ENCODE peak calls at places on chromosomes 3 and 15, in nine cellular contexts. One of them, this sample, is unnamed.

GRCh38 chr15:71916834-71917233 is 106.5 kb downstream of the NR2E3 start:
- DNase-seq in tibial artery: no peak
- DNase-seq in esophagus squamous epithelium: no peak
- DNase-seq in dorsolateral prefrontal cortex: no peak
- DNase-seq in GM23248: no peak
- DNase-seq in neural progenitor cell: no peak
- DNase-seq in CD8-positive, alpha-beta T cell: no peak
- DNase-seq in body of pancreas: no peak
- DNase-seq in Panc1: no peak
- DNase-seq in this sample: peak; percentile 18

GRCh38 chr3:64890466-64890865 is 202.7 kb upstream of the ADAMTS9 start:
- DNase-seq in GM23248: no peak
- DNase-seq in dorsolateral prefrontal cortex: no peak
- DNase-seq in CD8-positive, alpha-beta T cell: no peak
- DNase-seq in Panc1: no peak
- DNase-seq in neural progenitor cell: no peak
- DNase-seq in body of pancreas: no peak
- DNase-seq in esophagus squamous epithelium: no peak
- DNase-seq in tibial artery: no peak
- DNase-seq in this sample: no peak

GRCh38 chr3:58628823-58629562 is 37.6 kb downstream of the FAM3D start:
- DNase-seq in dorsolateral prefrontal cortex: no peak
- DNase-seq in body of pancreas: peak; percentile 42
- DNase-seq in esophagus squamous epithelium: no peak
- DNase-seq in tibial artery: no peak
- DNase-seq in CD8-positive, alpha-beta T cell: no peak
- DNase-seq in GM23248: peak; percentile 97
- DNase-seq in Panc1: no peak
- DNase-seq in neural progenitor cell: no peak
- DNase-seq in this sample: peak; percentile 52

GRCh38 chr15:49309889-49310288 is 113.2 kb upstream of the FGF7 start:
- DNase-seq in esophagus squamous epithelium: no peak
- DNase-seq in dorsolateral prefrontal cortex: no peak
- DNase-seq in body of pancreas: no peak
- DNase-seq in Panc1: no peak
- DNase-seq in tibial artery: no peak
- DNase-seq in neural progenitor cell: no peak
- DNase-seq in CD8-positive, alpha-beta T cell: no peak
- DNase-seq in GM23248: no peak
- DNase-seq in this sample: no peak

GRCh38 chr15:96325579-96326331 is 4.7 kb upstream of the NR2F2 start:
- DNase-seq in CD8-positive, alpha-beta T cell: no peak
- DNase-seq in neural progenitor cell: peak; percentile 60
- DNase-seq in GM23248: peak; percentile 49
- DNase-seq in tibial artery: no peak
- DNase-seq in esophagus squamous epithelium: no peak
- DNase-seq in body of pancreas: no peak
- DNase-seq in dorsolateral prefrontal cortex: no peak
- DNase-seq in Panc1: no peak
- DNase-seq in this sample: no peak

GRCh38 chr3:133799794-133800585 is 5.6 kb upstream of the SRPRB start:
- DNase-seq in tibial artery: no peak
- DNase-seq in neural progenitor cell: no peak
- DNase-seq in body of pancreas: no peak
- DNase-seq in Panc1: no peak
- DNase-seq in GM23248: peak; percentile 57
- DNase-seq in esophagus squamous epithelium: no peak
- DNase-seq in dorsolateral prefrontal cortex: no peak
- DNase-seq in CD8-positive, alpha-beta T cell: no peak
- DNase-seq in this sample: no peak

GRCh38 chr15:68097029-68097428 is 42.9 kb downstream of the PIAS1 start:
- DNase-seq in dorsolateral prefrontal cortex: no peak
- DNase-seq in neural progenitor cell: no peak
- DNase-seq in CD8-positive, alpha-beta T cell: no peak
- DNase-seq in GM23248: peak; percentile 20
- DNase-seq in body of pancreas: no peak
- DNase-seq in esophagus squamous epithelium: no peak
- DNase-seq in Panc1: no peak
- DNase-seq in tibial artery: no peak
- DNase-seq in this sample: no peak

GRCh38 chr3:24521306-24522154 is 26.9 kb upstream of the THRB start:
- DNase-seq in CD8-positive, alpha-beta T cell: no peak
- DNase-seq in neural progenitor cell: peak; percentile 72
- DNase-seq in tibial artery: peak; percentile 80
- DNase-seq in Panc1: no peak
- DNase-seq in esophagus squamous epithelium: no peak
- DNase-seq in GM23248: peak; percentile 80
- DNase-seq in body of pancreas: peak; percentile 76
- DNase-seq in dorsolateral prefrontal cortex: peak; percentile 30
- DNase-seq in this sample: no peak

GRCh38 chr15:55937040-55937439 is 56.4 kb downstream of the NEDD4 start:
- DNase-seq in tibial artery: no peak
- DNase-seq in Panc1: no peak
- DNase-seq in body of pancreas: no peak
- DNase-seq in CD8-positive, alpha-beta T cell: no peak
- DNase-seq in GM23248: no peak
- DNase-seq in neural progenitor cell: no peak
- DNase-seq in esophagus squamous epithelium: no peak
- DNase-seq in dorsolateral prefrontal cortex: no peak
- DNase-seq in this sample: no peak

GRCh38 chr3:126508539-126508938 is 9.0 kb downstream of the UROC1 start:
- DNase-seq in esophagus squamous epithelium: no peak
- DNase-seq in dorsolateral prefrontal cortex: no peak
- DNase-seq in Panc1: no peak
- DNase-seq in GM23248: peak; percentile 44
- DNase-seq in body of pancreas: no peak
- DNase-seq in tibial artery: no peak
- DNase-seq in neural progenitor cell: no peak
- DNase-seq in CD8-positive, alpha-beta T cell: no peak
- DNase-seq in this sample: no peak

GRCh38 chr15:91258436-91258779 is 158.4 kb downstream of the SV2B start:
- DNase-seq in esophagus squamous epithelium: no peak
- DNase-seq in tibial artery: no peak
- DNase-seq in dorsolateral prefrontal cortex: no peak
- DNase-seq in CD8-positive, alpha-beta T cell: no peak
- DNase-seq in Panc1: no peak
- DNase-seq in body of pancreas: no peak
- DNase-seq in GM23248: no peak
- DNase-seq in neural progenitor cell: no peak
- DNase-seq in this sample: no peak

DNA sequence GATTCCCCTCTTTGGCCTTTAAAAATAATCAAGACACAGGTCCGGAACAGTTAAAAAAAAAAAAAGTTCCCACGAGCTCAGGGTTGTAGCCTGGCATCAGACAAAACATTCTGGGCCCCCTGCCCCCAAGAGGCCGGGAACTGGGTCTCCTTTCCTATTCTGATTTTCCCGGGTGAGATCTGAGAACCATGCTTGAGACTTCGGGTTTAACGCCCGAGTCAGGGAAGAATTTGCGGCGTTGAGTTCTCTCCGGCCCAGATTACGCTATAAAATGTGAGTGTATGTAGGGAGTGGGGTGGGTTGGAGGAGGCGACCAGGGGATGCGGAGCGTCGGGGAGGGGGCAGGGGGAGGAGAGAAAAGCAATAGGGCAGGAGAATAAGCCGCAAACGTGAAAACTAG is 2.6 kb downstream of the ZIC1 start:
- DNase-seq in esophagus squamous epithelium: no peak
- DNase-seq in tibial artery: no peak
- DNase-seq in CD8-positive, alpha-beta T cell: no peak
- DNase-seq in Panc1: no peak
- DNase-seq in dorsolateral prefrontal cortex: no peak
- DNase-seq in body of pancreas: no peak
- DNase-seq in neural progenitor cell: peak; percentile 38
- DNase-seq in GM23248: peak; percentile 56
- DNase-seq in this sample: no peak
- H3K27ac ChIP-seq in esophagus squamous epithelium: no peak overlapping the region
- H3K27ac ChIP-seq in tibial artery: no peak overlapping the region
- H3K27ac ChIP-seq in CD8-positive, alpha-beta T cell: no peak overlapping the region
- H3K27ac ChIP-seq in Panc1: no peak overlapping the region
- H3K27ac ChIP-seq in dorsolateral prefrontal cortex: peak overlapping the region; percentile 87
- H3K27ac ChIP-seq in body of pancreas: no peak overlapping the region
- H3K27ac ChIP-seq in neural progenitor cell: no peak overlapping the region
- H3K27ac ChIP-seq in GM23248: peak overlapping the region; percentile 96
- H3K27ac ChIP-seq in this sample: no peak overlapping the region

GRCh38 chr3:185866995-185867394 is 42.2 kb upstream of the IGF2BP2 start:
- DNase-seq in CD8-positive, alpha-beta T cell: no peak
- DNase-seq in dorsolateral prefrontal cortex: no peak
- DNase-seq in tibial artery: no peak
- DNase-seq in neural progenitor cell: no peak
- DNase-seq in Panc1: no peak
- DNase-seq in GM23248: no peak
- DNase-seq in esophagus squamous epithelium: no peak
- DNase-seq in body of pancreas: no peak
- DNase-seq in this sample: no peak

GRCh38 chr3:185864767-185865166 is 39.9 kb upstream of the IGF2BP2 start:
- DNase-seq in Panc1: no peak
- DNase-seq in GM23248: no peak
- DNase-seq in tibial artery: no peak
- DNase-seq in body of pancreas: no peak
- DNase-seq in CD8-positive, alpha-beta T cell: no peak
- DNase-seq in esophagus squamous epithelium: no peak
- DNase-seq in neural progenitor cell: no peak
- DNase-seq in dorsolateral prefrontal cortex: no peak
- DNase-seq in this sample: no peak

GRCh38 chr3:185867650-185868049 is 42.8 kb upstream of the IGF2BP2 start:
- DNase-seq in dorsolateral prefrontal cortex: no peak
- DNase-seq in esophagus squamous epithelium: no peak
- DNase-seq in CD8-positive, alpha-beta T cell: no peak
- DNase-seq in GM23248: no peak
- DNase-seq in tibial artery: no peak
- DNase-seq in Panc1: no peak
- DNase-seq in neural progenitor cell: no peak
- DNase-seq in body of pancreas: no peak
- DNase-seq in this sample: no peak

GRCh38 chr3:185865277-185865676 is 40.4 kb upstream of the IGF2BP2 start:
- DNase-seq in esophagus squamous epithelium: no peak
- DNase-seq in Panc1: no peak
- DNase-seq in tibial artery: no peak
- DNase-seq in GM23248: no peak
- DNase-seq in body of pancreas: no peak
- DNase-seq in dorsolateral prefrontal cortex: no peak
- DNase-seq in neural progenitor cell: peak; percentile 53
- DNase-seq in CD8-positive, alpha-beta T cell: no peak
- DNase-seq in this sample: no peak

DNA sequence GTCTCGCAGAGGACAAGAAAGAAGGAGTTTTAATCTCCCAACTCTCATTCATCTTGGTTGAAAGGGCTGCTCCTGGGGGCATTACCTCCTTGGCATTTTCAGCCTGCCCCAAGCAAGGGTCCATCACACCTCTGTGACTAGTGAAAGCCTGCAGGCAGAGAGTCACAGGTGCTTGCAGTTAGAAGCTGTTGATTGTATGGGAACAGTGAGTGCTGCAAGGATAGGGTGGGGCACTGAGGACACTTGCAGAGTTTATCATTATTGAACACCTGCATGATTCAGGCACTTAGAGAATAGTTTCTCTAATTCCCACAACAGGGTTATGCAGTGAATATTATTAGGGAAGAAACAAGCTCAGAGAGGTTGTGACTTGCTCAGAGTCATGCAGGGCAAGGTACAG is 41.7 kb upstream of the IGF2BP2 start:
- DNase-seq in dorsolateral prefrontal cortex: no peak
- DNase-seq in esophagus squamous epithelium: no peak
- DNase-seq in tibial artery: no peak
- DNase-seq in body of pancreas: no peak
- DNase-seq in Panc1: no peak
- DNase-seq in CD8-positive, alpha-beta T cell: no peak
- DNase-seq in neural progenitor cell: no peak
- DNase-seq in GM23248: no peak
- DNase-seq in this sample: no peak
- H3K27ac ChIP-seq in dorsolateral prefrontal cortex: no peak overlapping the region
- H3K27ac ChIP-seq in esophagus squamous epithelium: no peak overlapping the region
- H3K27ac ChIP-seq in tibial artery: no peak overlapping the region
- H3K27ac ChIP-seq in body of pancreas: no peak overlapping the region
- H3K27ac ChIP-seq in Panc1: no peak overlapping the region
- H3K27ac ChIP-seq in CD8-positive, alpha-beta T cell: no peak overlapping the region
- H3K27ac ChIP-seq in neural progenitor cell: no peak overlapping the region
- H3K27ac ChIP-seq in GM23248: no peak overlapping the region
- H3K27ac ChIP-seq in this sample: no peak overlapping the region

DNA sequence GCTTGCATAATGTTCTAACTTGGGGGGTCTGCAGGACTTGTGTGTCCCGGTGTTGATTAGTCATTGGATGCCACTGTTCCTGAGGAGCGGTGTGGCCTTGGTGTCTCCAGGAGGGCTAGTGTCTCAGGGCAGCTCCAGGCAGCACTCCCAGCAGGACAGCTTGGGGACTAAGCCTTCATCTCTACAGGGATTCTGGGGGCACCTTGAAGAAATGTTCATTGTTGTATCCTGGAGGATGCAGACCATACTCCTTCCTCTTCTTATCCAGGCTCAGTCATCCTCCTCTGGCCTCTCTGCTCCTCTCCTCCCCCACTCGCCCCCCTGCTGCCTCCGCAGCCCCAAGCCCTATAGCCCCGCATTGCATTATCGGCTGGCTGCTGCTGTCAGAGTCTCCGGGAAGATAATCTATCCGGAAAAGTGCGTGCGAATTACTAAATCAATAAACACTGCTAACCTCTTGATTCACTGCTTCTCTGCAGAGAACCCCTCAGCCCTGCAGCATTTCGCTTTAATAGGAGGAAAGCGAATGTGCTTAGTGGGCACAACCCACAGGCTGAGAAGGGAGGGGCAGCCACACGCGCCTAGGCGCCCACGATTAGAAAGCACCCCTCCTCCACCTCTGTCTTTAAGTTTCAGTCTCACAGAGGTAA is 167.4 kb downstream of the ABHD5 start:
- DNase-seq in neural progenitor cell: peak; percentile 35
- DNase-seq in tibial artery: no peak
- DNase-seq in dorsolateral prefrontal cortex: no peak
- DNase-seq in GM23248: no peak
- DNase-seq in body of pancreas: no peak
- DNase-seq in esophagus squamous epithelium: no peak
- DNase-seq in Panc1: no peak
- DNase-seq in CD8-positive, alpha-beta T cell: no peak
- DNase-seq in this sample: no peak
- H3K27ac ChIP-seq in neural progenitor cell: no peak overlapping the region
- H3K27ac ChIP-seq in tibial artery: no peak overlapping the region
- H3K27ac ChIP-seq in dorsolateral prefrontal cortex: no peak overlapping the region
- H3K27ac ChIP-seq in GM23248: no peak overlapping the region
- H3K27ac ChIP-seq in body of pancreas: no peak overlapping the region
- H3K27ac ChIP-seq in esophagus squamous epithelium: no peak overlapping the region
- H3K27ac ChIP-seq in Panc1: no peak overlapping the region
- H3K27ac ChIP-seq in CD8-positive, alpha-beta T cell: no peak overlapping the region
- H3K27ac ChIP-seq in this sample: no peak overlapping the region

DNA sequence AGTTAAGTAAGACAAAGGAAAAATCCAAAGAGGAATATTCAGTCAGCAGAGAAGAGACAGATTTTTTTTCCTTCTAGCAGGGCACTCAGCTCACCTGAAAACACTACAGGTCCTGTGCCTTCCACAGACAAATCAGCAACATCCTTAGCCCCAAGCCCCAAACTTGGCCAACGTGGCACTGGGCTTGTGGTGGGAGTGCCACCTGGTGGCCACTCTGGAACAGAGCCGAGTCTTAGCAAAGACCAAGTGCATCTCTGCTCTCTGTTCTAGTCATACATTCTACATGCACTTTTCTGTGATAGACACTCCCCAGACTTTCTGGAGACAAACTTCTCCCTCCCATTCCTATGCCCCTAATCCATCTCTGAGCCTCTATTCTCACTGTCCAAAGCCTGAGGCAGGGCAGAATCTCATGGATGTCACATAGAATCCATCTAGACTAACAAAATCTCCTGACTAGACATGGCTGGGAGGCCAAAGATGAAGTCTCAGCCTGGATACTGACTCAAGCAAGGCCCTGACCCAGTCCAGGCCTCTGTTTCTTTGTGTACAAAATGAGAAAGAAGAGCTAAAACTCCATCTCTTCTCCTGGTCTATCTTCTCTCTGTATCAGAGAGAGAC is 5.0 kb upstream of the SEMA7A start:
- DNase-seq in body of pancreas: peak; percentile 78
- DNase-seq in neural progenitor cell: peak; percentile 84
- DNase-seq in CD8-positive, alpha-beta T cell: peak; percentile 74
- DNase-seq in Panc1: peak; percentile 54
- DNase-seq in dorsolateral prefrontal cortex: peak; percentile 79
- DNase-seq in esophagus squamous epithelium: peak; percentile 13
- DNase-seq in GM23248: peak; percentile 89
- DNase-seq in tibial artery: peak; percentile 77
- DNase-seq in this sample: no peak
- H3K27ac ChIP-seq in body of pancreas: no peak overlapping the region
- H3K27ac ChIP-seq in neural progenitor cell: no peak overlapping the region
- H3K27ac ChIP-seq in CD8-positive, alpha-beta T cell: no peak overlapping the region
- H3K27ac ChIP-seq in Panc1: no peak overlapping the region
- H3K27ac ChIP-seq in dorsolateral prefrontal cortex: peak overlapping the region; percentile 3
- H3K27ac ChIP-seq in esophagus squamous epithelium: no peak overlapping the region
- H3K27ac ChIP-seq in GM23248: no peak overlapping the region
- H3K27ac ChIP-seq in tibial artery: no peak overlapping the region
- H3K27ac ChIP-seq in this sample: no peak overlapping the region

This sample was measured in SK-N-MC.